ENCODE peak calls at places on chromosomes 2 and 18, in four cellular contexts. One of them, this sample, is unnamed.

GRCh38 chr2:242024751-242025355 is 155.3 kb downstream of the RTP5 start:
- DNase-seq in NCI-H2171: no peak
- DNase-seq in stimulated activated CD8-positive, alpha-beta memory T cell treated with anti-CD3 and anti-CD28 coated beads, Interleukin-15, amount 100 ng/mL, for 24 hours: no peak
- DNase-seq in GM12891: no peak
- DNase-seq in this sample: no peak

GRCh38 chr18:48949051-48949605 is 1.6 kb downstream of the SMAD7 start:
- DNase-seq in stimulated activated CD8-positive, alpha-beta memory T cell treated with anti-CD3 and anti-CD28 coated beads, Interleukin-15, amount 100 ng/mL, for 24 hours: no peak
- DNase-seq in GM12891: no peak
- DNase-seq in NCI-H2171: no peak
- DNase-seq in this sample: peak; percentile 55

GRCh38 chr18:32237024-32237423 is 47.2 kb downstream of the MEP1B start:
- DNase-seq in GM12891: no peak
- DNase-seq in stimulated activated CD8-positive, alpha-beta memory T cell treated with anti-CD3 and anti-CD28 coated beads, Interleukin-15, amount 100 ng/mL, for 24 hours: no peak
- DNase-seq in NCI-H2171: no peak
- DNase-seq in this sample: no peak

GRCh38 chr2:235032466-235032865 is 80.6 kb downstream of the SH3BP4 start:
- DNase-seq in NCI-H2171: no peak
- DNase-seq in GM12891: no peak
- DNase-seq in stimulated activated CD8-positive, alpha-beta memory T cell treated with anti-CD3 and anti-CD28 coated beads, Interleukin-15, amount 100 ng/mL, for 24 hours: no peak
- DNase-seq in this sample: no peak

GRCh38 chr18:12282436-12283039 is 25.5 kb upstream of the TUBB6 start:
- DNase-seq in NCI-H2171: no peak
- DNase-seq in stimulated activated CD8-positive, alpha-beta memory T cell treated with anti-CD3 and anti-CD28 coated beads, Interleukin-15, amount 100 ng/mL, for 24 hours: no peak
- DNase-seq in GM12891: no peak
- DNase-seq in this sample: no peak

GRCh38 chr2:237199082-237199481 is 113.4 kb downstream of the COPS8 start:
- DNase-seq in GM12891: no peak
- DNase-seq in stimulated activated CD8-positive, alpha-beta memory T cell treated with anti-CD3 and anti-CD28 coated beads, Interleukin-15, amount 100 ng/mL, for 24 hours: no peak
- DNase-seq in NCI-H2171: no peak
- DNase-seq in this sample: no peak

GRCh38 chr2:109474319-109474825 is 139.4 kb downstream of the SEPTIN10 start:
- DNase-seq in GM12891: no peak
- DNase-seq in NCI-H2171: no peak
- DNase-seq in stimulated activated CD8-positive, alpha-beta memory T cell treated with anti-CD3 and anti-CD28 coated beads, Interleukin-15, amount 100 ng/mL, for 24 hours: no peak
- DNase-seq in this sample: no peak

GRCh38 chr2:234963785-234964615 is 12.2 kb downstream of the SH3BP4 start:
- DNase-seq in stimulated activated CD8-positive, alpha-beta memory T cell treated with anti-CD3 and anti-CD28 coated beads, Interleukin-15, amount 100 ng/mL, for 24 hours: no peak
- DNase-seq in NCI-H2171: no peak
- DNase-seq in GM12891: no peak
- DNase-seq in this sample: no peak

GRCh38 chr2:77397763-77398162 is 124.4 kb downstream of the LRRTM4 start:
- DNase-seq in stimulated activated CD8-positive, alpha-beta memory T cell treated with anti-CD3 and anti-CD28 coated beads, Interleukin-15, amount 100 ng/mL, for 24 hours: no peak
- DNase-seq in GM12891: no peak
- DNase-seq in NCI-H2171: no peak
- DNase-seq in this sample: no peak

GRCh38 chr2:8409461-8410260 is 272.2 kb upstream of the ID2 start:
- DNase-seq in stimulated activated CD8-positive, alpha-beta memory T cell treated with anti-CD3 and anti-CD28 coated beads, Interleukin-15, amount 100 ng/mL, for 24 hours: no peak
- DNase-seq in NCI-H2171: peak; percentile 8
- DNase-seq in GM12891: no peak
- DNase-seq in this sample: no peak

GRCh38 chr2:3079466-3079865 is 298.2 kb downstream of the EIPR1 start:
- DNase-seq in stimulated activated CD8-positive, alpha-beta memory T cell treated with anti-CD3 and anti-CD28 coated beads, Interleukin-15, amount 100 ng/mL, for 24 hours: no peak
- DNase-seq in GM12891: no peak
- DNase-seq in NCI-H2171: no peak
- DNase-seq in this sample: no peak

GRCh38 chr2:10688921-10689807 is 611 bp downstream of the NOL10 start:
- DNase-seq in GM12891: peak; percentile 30
- DNase-seq in stimulated activated CD8-positive, alpha-beta memory T cell treated with anti-CD3 and anti-CD28 coated beads, Interleukin-15, amount 100 ng/mL, for 24 hours: no peak
- DNase-seq in NCI-H2171: no peak
- DNase-seq in this sample: peak; percentile 26

GRCh38 chr2:27255660-27256059 is 7.2 kb downstream of the SLC30A3 start:
- DNase-seq in stimulated activated CD8-positive, alpha-beta memory T cell treated with anti-CD3 and anti-CD28 coated beads, Interleukin-15, amount 100 ng/mL, for 24 hours: no peak
- DNase-seq in GM12891: no peak
- DNase-seq in NCI-H2171: no peak
- DNase-seq in this sample: no peak

GRCh38 chr18:79784965-79785770 is 12.6 kb upstream of the KCNG2 start:
- DNase-seq in stimulated activated CD8-positive, alpha-beta memory T cell treated with anti-CD3 and anti-CD28 coated beads, Interleukin-15, amount 100 ng/mL, for 24 hours: no peak
- DNase-seq in NCI-H2171: no peak
- DNase-seq in GM12891: no peak
- DNase-seq in this sample: no peak

GRCh38 chr18:7516505-7517117 is 50.5 kb upstream of the PTPRM start:
- DNase-seq in stimulated activated CD8-positive, alpha-beta memory T cell treated with anti-CD3 and anti-CD28 coated beads, Interleukin-15, amount 100 ng/mL, for 24 hours: no peak
- DNase-seq in GM12891: no peak
- DNase-seq in NCI-H2171: no peak
- DNase-seq in this sample: no peak

GRCh38 chr2:31980674-31981356 is 30.0 kb downstream of the MEMO1 start:
- DNase-seq in NCI-H2171: no peak
- DNase-seq in GM12891: peak; percentile 47
- DNase-seq in stimulated activated CD8-positive, alpha-beta memory T cell treated with anti-CD3 and anti-CD28 coated beads, Interleukin-15, amount 100 ng/mL, for 24 hours: no peak
- DNase-seq in this sample: peak; percentile 76

GRCh38 chr18:56756971-56757370 is 105.8 kb downstream of the WDR7 start:
- DNase-seq in stimulated activated CD8-positive, alpha-beta memory T cell treated with anti-CD3 and anti-CD28 coated beads, Interleukin-15, amount 100 ng/mL, for 24 hours: no peak
- DNase-seq in NCI-H2171: peak; percentile 80
- DNase-seq in GM12891: no peak
- DNase-seq in this sample: no peak

GRCh38 chr2:167550448-167550847 is 662.2 kb downstream of the XIRP2 start:
- DNase-seq in NCI-H2171: no peak
- DNase-seq in stimulated activated CD8-positive, alpha-beta memory T cell treated with anti-CD3 and anti-CD28 coated beads, Interleukin-15, amount 100 ng/mL, for 24 hours: no peak
- DNase-seq in GM12891: no peak
- DNase-seq in this sample: peak; percentile 10

GRCh38 chr2:203062126-203062525 is 47.5 kb downstream of the NBEAL1 start:
- DNase-seq in stimulated activated CD8-positive, alpha-beta memory T cell treated with anti-CD3 and anti-CD28 coated beads, Interleukin-15, amount 100 ng/mL, for 24 hours: no peak
- DNase-seq in GM12891: no peak
- DNase-seq in NCI-H2171: no peak
- DNase-seq in this sample: no peak

GRCh38 chr2:43408784-43409160 is 182.4 kb upstream of the ZFP36L2 start:
- DNase-seq in stimulated activated CD8-positive, alpha-beta memory T cell treated with anti-CD3 and anti-CD28 coated beads, Interleukin-15, amount 100 ng/mL, for 24 hours: no peak
- DNase-seq in GM12891: no peak
- DNase-seq in NCI-H2171: no peak
- DNase-seq in this sample: no peak

GRCh38 chr2:8754056-8754790 is 72.4 kb downstream of the ID2 start:
- DNase-seq in NCI-H2171: no peak
- DNase-seq in GM12891: no peak
- DNase-seq in stimulated activated CD8-positive, alpha-beta memory T cell treated with anti-CD3 and anti-CD28 coated beads, Interleukin-15, amount 100 ng/mL, for 24 hours: no peak
- DNase-seq in this sample: no peak

GRCh38 chr2:189559579-189560272 is 20.9 kb downstream of the SLC40A1 start:
- DNase-seq in NCI-H2171: no peak
- DNase-seq in GM12891: no peak
- DNase-seq in stimulated activated CD8-positive, alpha-beta memory T cell treated with anti-CD3 and anti-CD28 coated beads, Interleukin-15, amount 100 ng/mL, for 24 hours: no peak
- DNase-seq in this sample: no peak

GRCh38 chr2:106038598-106039375 is 155.3 kb downstream of the UXS1 start:
- DNase-seq in NCI-H2171: peak; percentile 39
- DNase-seq in GM12891: no peak
- DNase-seq in stimulated activated CD8-positive, alpha-beta memory T cell treated with anti-CD3 and anti-CD28 coated beads, Interleukin-15, amount 100 ng/mL, for 24 hours: no peak
- DNase-seq in this sample: no peak

GRCh38 chr2:222796413-222797103 is 64.3 kb upstream of the ACSL3 start:
- DNase-seq in NCI-H2171: no peak
- DNase-seq in stimulated activated CD8-positive, alpha-beta memory T cell treated with anti-CD3 and anti-CD28 coated beads, Interleukin-15, amount 100 ng/mL, for 24 hours: no peak
- DNase-seq in GM12891: no peak
- DNase-seq in this sample: no peak

GRCh38 chr18:75831960-75832359 is 404.5 kb upstream of the SMIM21 start:
- DNase-seq in stimulated activated CD8-positive, alpha-beta memory T cell treated with anti-CD3 and anti-CD28 coated beads, Interleukin-15, amount 100 ng/mL, for 24 hours: no peak
- DNase-seq in GM12891: no peak
- DNase-seq in NCI-H2171: no peak
- DNase-seq in this sample: no peak

GRCh38 chr2:54503192-54503591 is 47.1 kb downstream of the SPTBN1 start:
- DNase-seq in stimulated activated CD8-positive, alpha-beta memory T cell treated with anti-CD3 and anti-CD28 coated beads, Interleukin-15, amount 100 ng/mL, for 24 hours: no peak
- DNase-seq in NCI-H2171: no peak
- DNase-seq in GM12891: peak; percentile 30
- DNase-seq in this sample: peak; percentile 53

GRCh38 chr18:8139971-8140406 is 469.2 kb upstream of the RAB12 start:
- DNase-seq in GM12891: no peak
- DNase-seq in NCI-H2171: no peak
- DNase-seq in stimulated activated CD8-positive, alpha-beta memory T cell treated with anti-CD3 and anti-CD28 coated beads, Interleukin-15, amount 100 ng/mL, for 24 hours: no peak
- DNase-seq in this sample: no peak

GRCh38 chr2:159773426-159773825 is 24.6 kb downstream of the CD302 start:
- DNase-seq in NCI-H2171: no peak
- DNase-seq in GM12891: no peak
- DNase-seq in stimulated activated CD8-positive, alpha-beta memory T cell treated with anti-CD3 and anti-CD28 coated beads, Interleukin-15, amount 100 ng/mL, for 24 hours: no peak
- DNase-seq in this sample: no peak

GRCh38 chr2:235244497-235245215 is 249.2 kb upstream of the AGAP1 start:
- DNase-seq in GM12891: no peak
- DNase-seq in NCI-H2171: no peak
- DNase-seq in stimulated activated CD8-positive, alpha-beta memory T cell treated with anti-CD3 and anti-CD28 coated beads, Interleukin-15, amount 100 ng/mL, for 24 hours: no peak
- DNase-seq in this sample: no peak

GRCh38 chr2:235462415-235462790 is 31.4 kb upstream of the AGAP1 start:
- DNase-seq in NCI-H2171: no peak
- DNase-seq in GM12891: no peak
- DNase-seq in stimulated activated CD8-positive, alpha-beta memory T cell treated with anti-CD3 and anti-CD28 coated beads, Interleukin-15, amount 100 ng/mL, for 24 hours: no peak
- DNase-seq in this sample: no peak

GRCh38 chr18:43665239-43665788 is 388.0 kb upstream of the SYT4 start:
- DNase-seq in GM12891: no peak
- DNase-seq in stimulated activated CD8-positive, alpha-beta memory T cell treated with anti-CD3 and anti-CD28 coated beads, Interleukin-15, amount 100 ng/mL, for 24 hours: no peak
- DNase-seq in NCI-H2171: no peak
- DNase-seq in this sample: no peak

GRCh38 chr2:16226942-16227664 is 286.8 kb downstream of the MYCN start:
- DNase-seq in NCI-H2171: no peak
- DNase-seq in stimulated activated CD8-positive, alpha-beta memory T cell treated with anti-CD3 and anti-CD28 coated beads, Interleukin-15, amount 100 ng/mL, for 24 hours: no peak
- DNase-seq in GM12891: no peak
- DNase-seq in this sample: no peak

GRCh38 chr2:9178905-9179571 is 27.6 kb upstream of the ASAP2 start:
- DNase-seq in NCI-H2171: peak; percentile 20
- DNase-seq in GM12891: no peak
- DNase-seq in stimulated activated CD8-positive, alpha-beta memory T cell treated with anti-CD3 and anti-CD28 coated beads, Interleukin-15, amount 100 ng/mL, for 24 hours: no peak
- DNase-seq in this sample: no peak

GRCh38 chr2:214126135-214126534 is 284.7 kb upstream of the VWC2L start:
- DNase-seq in GM12891: no peak
- DNase-seq in stimulated activated CD8-positive, alpha-beta memory T cell treated with anti-CD3 and anti-CD28 coated beads, Interleukin-15, amount 100 ng/mL, for 24 hours: no peak
- DNase-seq in NCI-H2171: no peak
- DNase-seq in this sample: no peak

This sample was measured in GM10248.